ENCODE peak calls at places on chromosomes 16 and 17, in six cellular contexts. One of them, this sample, is unnamed.

GRCh38 chr17:15651583-15652110 is 32.1 kb upstream of the FBXW10B start:
- DNase-seq in left ventricle myocardium superior: peak; percentile 97
- DNase-seq in NCI-H345: peak; percentile 74
- DNase-seq in effector memory CD4-positive, alpha-beta T cell: peak; percentile 2
- DNase-seq in testis: peak; percentile 97
- DNase-seq in amygdala: peak; percentile 35
- DNase-seq in this sample: peak; percentile 99

GRCh38 chr16:19522369-19523159 is 666 bp upstream of the GDE1 start:
- DNase-seq in left ventricle myocardium superior: no peak
- DNase-seq in NCI-H345: peak; percentile 50
- DNase-seq in effector memory CD4-positive, alpha-beta T cell: no peak
- DNase-seq in testis: no peak
- DNase-seq in amygdala: no peak
- DNase-seq in this sample: no peak

GRCh38 chr17:7887482-7888183 is 956 bp upstream of the CHD3 start:
- DNase-seq in left ventricle myocardium superior: peak; percentile 95
- DNase-seq in NCI-H345: peak; percentile 93
- DNase-seq in effector memory CD4-positive, alpha-beta T cell: peak; percentile 84
- DNase-seq in testis: peak; percentile 95
- DNase-seq in amygdala: peak; percentile 73
- DNase-seq in this sample: peak; percentile 94

GRCh38 chr16:13426279-13426678 is 493.7 kb upstream of the ERCC4 start:
- DNase-seq in left ventricle myocardium superior: no peak
- DNase-seq in NCI-H345: no peak
- DNase-seq in effector memory CD4-positive, alpha-beta T cell: no peak
- DNase-seq in testis: no peak
- DNase-seq in amygdala: no peak
- DNase-seq in this sample: no peak

GRCh38 chr16:47141773-47142468 is 1.8 kb downstream of the NETO2 start:
- DNase-seq in left ventricle myocardium superior: peak; percentile 79
- DNase-seq in NCI-H345: peak; percentile 90
- DNase-seq in effector memory CD4-positive, alpha-beta T cell: peak; percentile 73
- DNase-seq in testis: peak; percentile 88
- DNase-seq in amygdala: peak; percentile 70
- DNase-seq in this sample: peak; percentile 74

GRCh38 chr17:70552230-70552981 is 383.1 kb downstream of the KCNJ2 start:
- DNase-seq in left ventricle myocardium superior: no peak
- DNase-seq in NCI-H345: peak; percentile 53
- DNase-seq in effector memory CD4-positive, alpha-beta T cell: no peak
- DNase-seq in testis: no peak
- DNase-seq in amygdala: no peak
- DNase-seq in this sample: no peak

GRCh38 chr17:59707971-59708425 is 544 bp downstream of the VMP1 start:
- DNase-seq in left ventricle myocardium superior: no peak
- DNase-seq in NCI-H345: no peak
- DNase-seq in effector memory CD4-positive, alpha-beta T cell: no peak
- DNase-seq in testis: no peak
- DNase-seq in amygdala: no peak
- DNase-seq in this sample: no peak

GRCh38 chr16:12236491-12237030 is 260.0 kb downstream of the SNX29 start:
- DNase-seq in left ventricle myocardium superior: no peak
- DNase-seq in NCI-H345: no peak
- DNase-seq in effector memory CD4-positive, alpha-beta T cell: no peak
- DNase-seq in testis: no peak
- DNase-seq in amygdala: no peak
- DNase-seq in this sample: no peak

GRCh38 chr17:42804918-42805367 is 6.3 kb downstream of the CNTD1 start:
- DNase-seq in left ventricle myocardium superior: no peak
- DNase-seq in NCI-H345: no peak
- DNase-seq in effector memory CD4-positive, alpha-beta T cell: no peak
- DNase-seq in testis: no peak
- DNase-seq in amygdala: no peak
- DNase-seq in this sample: no peak

GRCh38 chr17:17172990-17173389 is 33.1 kb downstream of the PLD6 start:
- DNase-seq in left ventricle myocardium superior: no peak
- DNase-seq in NCI-H345: no peak
- DNase-seq in effector memory CD4-positive, alpha-beta T cell: no peak
- DNase-seq in testis: no peak
- DNase-seq in amygdala: no peak
- DNase-seq in this sample: no peak

GRCh38 chr17:57589151-57590034 is 155.7 kb downstream of the CCDC182 start:
- DNase-seq in left ventricle myocardium superior: no peak
- DNase-seq in NCI-H345: no peak
- DNase-seq in effector memory CD4-positive, alpha-beta T cell: no peak
- DNase-seq in testis: no peak
- DNase-seq in amygdala: no peak
- DNase-seq in this sample: no peak

GRCh38 chr17:82005701-82006348 is 16.9 kb downstream of the CENPX start:
- DNase-seq in left ventricle myocardium superior: no peak
- DNase-seq in NCI-H345: no peak
- DNase-seq in effector memory CD4-positive, alpha-beta T cell: no peak
- DNase-seq in testis: no peak
- DNase-seq in amygdala: no peak
- DNase-seq in this sample: no peak

GRCh38 chr17:44279586-44280344 is 11.8 kb upstream of the SLC4A1 start:
- DNase-seq in left ventricle myocardium superior: peak; percentile 83
- DNase-seq in NCI-H345: no peak
- DNase-seq in effector memory CD4-positive, alpha-beta T cell: no peak
- DNase-seq in testis: peak; percentile 89
- DNase-seq in amygdala: peak; percentile 7
- DNase-seq in this sample: peak; percentile 92

GRCh38 chr17:78995761-78996451 is 13.7 kb downstream of the CANT1 start:
- DNase-seq in left ventricle myocardium superior: peak; percentile 60
- DNase-seq in NCI-H345: no peak
- DNase-seq in effector memory CD4-positive, alpha-beta T cell: no peak
- DNase-seq in testis: peak; percentile 75
- DNase-seq in amygdala: no peak
- DNase-seq in this sample: peak; percentile 70

GRCh38 chr17:17723354-17724261 is 42.4 kb downstream of the RAI1 start:
- DNase-seq in left ventricle myocardium superior: no peak
- DNase-seq in NCI-H345: peak; percentile 63
- DNase-seq in effector memory CD4-positive, alpha-beta T cell: no peak
- DNase-seq in testis: peak; percentile 65
- DNase-seq in amygdala: no peak
- DNase-seq in this sample: peak; percentile 66

GRCh38 chr16:65010136-65010535 is 111.7 kb downstream of the CDH11 start:
- DNase-seq in left ventricle myocardium superior: no peak
- DNase-seq in NCI-H345: no peak
- DNase-seq in effector memory CD4-positive, alpha-beta T cell: no peak
- DNase-seq in testis: no peak
- DNase-seq in amygdala: no peak
- DNase-seq in this sample: no peak

GRCh38 chr17:2412561-2413021 is 11.7 kb upstream of the MNT start:
- DNase-seq in left ventricle myocardium superior: peak; percentile 37
- DNase-seq in NCI-H345: no peak
- DNase-seq in effector memory CD4-positive, alpha-beta T cell: no peak
- DNase-seq in testis: peak; percentile 70
- DNase-seq in amygdala: peak; percentile 35
- DNase-seq in this sample: peak; percentile 40

GRCh38 chr16:55622302-55622701 is 33.5 kb upstream of the SLC6A2 start:
- DNase-seq in left ventricle myocardium superior: no peak
- DNase-seq in NCI-H345: no peak
- DNase-seq in effector memory CD4-positive, alpha-beta T cell: no peak
- DNase-seq in testis: no peak
- DNase-seq in amygdala: no peak
- DNase-seq in this sample: no peak

GRCh38 chr17:54900457-54901229 is at the start of gene TOM1L1:
- DNase-seq in left ventricle myocardium superior: peak; percentile 83
- DNase-seq in NCI-H345: peak; percentile 96
- DNase-seq in effector memory CD4-positive, alpha-beta T cell: no peak
- DNase-seq in testis: peak; percentile 76
- DNase-seq in amygdala: peak; percentile 44
- DNase-seq in this sample: peak; percentile 84

GRCh38 chr16:89325861-89326471 is 108.5 kb downstream of the ZNF778 start:
- DNase-seq in left ventricle myocardium superior: peak; percentile 52
- DNase-seq in NCI-H345: no peak
- DNase-seq in effector memory CD4-positive, alpha-beta T cell: no peak
- DNase-seq in testis: peak; percentile 66
- DNase-seq in amygdala: no peak
- DNase-seq in this sample: peak; percentile 74

GRCh38 chr17:31510273-31511175 is 119.0 kb downstream of the RAB11FIP4 start:
- DNase-seq in left ventricle myocardium superior: peak; percentile 84
- DNase-seq in NCI-H345: no peak
- DNase-seq in effector memory CD4-positive, alpha-beta T cell: no peak
- DNase-seq in testis: peak; percentile 47
- DNase-seq in amygdala: no peak
- DNase-seq in this sample: peak; percentile 82

GRCh38 chr17:75827291-75828050 is 16.7 kb downstream of the UNC13D start:
- DNase-seq in left ventricle myocardium superior: peak; percentile 87
- DNase-seq in NCI-H345: peak; percentile 80
- DNase-seq in effector memory CD4-positive, alpha-beta T cell: peak; percentile 71
- DNase-seq in testis: peak; percentile 50
- DNase-seq in amygdala: peak; percentile 62
- DNase-seq in this sample: peak; percentile 89

GRCh38 chr16:75065808-75066149 is 50.8 kb downstream of the LDHD start:
- DNase-seq in left ventricle myocardium superior: no peak
- DNase-seq in NCI-H345: no peak
- DNase-seq in effector memory CD4-positive, alpha-beta T cell: no peak
- DNase-seq in testis: no peak
- DNase-seq in amygdala: no peak
- DNase-seq in this sample: no peak

GRCh38 chr16:64391009-64391663 is 730.7 kb downstream of the CDH11 start:
- DNase-seq in left ventricle myocardium superior: no peak
- DNase-seq in NCI-H345: no peak
- DNase-seq in effector memory CD4-positive, alpha-beta T cell: no peak
- DNase-seq in testis: no peak
- DNase-seq in amygdala: no peak
- DNase-seq in this sample: no peak

GRCh38 chr16:69040144-69040909 is 65.1 kb upstream of the HAS3 start:
- DNase-seq in left ventricle myocardium superior: no peak
- DNase-seq in NCI-H345: no peak
- DNase-seq in effector memory CD4-positive, alpha-beta T cell: no peak
- DNase-seq in testis: no peak
- DNase-seq in amygdala: no peak
- DNase-seq in this sample: no peak

GRCh38 chr17:47696717-47697642 is 3.0 kb downstream of the TBKBP1 start:
- DNase-seq in left ventricle myocardium superior: peak; percentile 20
- DNase-seq in NCI-H345: no peak
- DNase-seq in effector memory CD4-positive, alpha-beta T cell: no peak
- DNase-seq in testis: no peak
- DNase-seq in amygdala: no peak
- DNase-seq in this sample: no peak

GRCh38 chr16:83689385-83689831 is 118.4 kb upstream of the HSBP1 start:
- DNase-seq in left ventricle myocardium superior: no peak
- DNase-seq in NCI-H345: no peak
- DNase-seq in effector memory CD4-positive, alpha-beta T cell: no peak
- DNase-seq in testis: no peak
- DNase-seq in amygdala: no peak
- DNase-seq in this sample: no peak

GRCh38 chr17:17191961-17192381 is 14.2 kb downstream of the PLD6 start:
- DNase-seq in left ventricle myocardium superior: no peak
- DNase-seq in NCI-H345: no peak
- DNase-seq in effector memory CD4-positive, alpha-beta T cell: no peak
- DNase-seq in testis: no peak
- DNase-seq in amygdala: no peak
- DNase-seq in this sample: no peak